ENCODE peak calls at places on chromosome 16, in six cellular contexts. J, L, X, P, C and R are unnamed samples.

GRCh38 chr16:81261049-81261648 is 22.7 kb downstream of the BCO1 start:
- DNase-seq in C (no peak), J (peak), P (no peak), L (peak), X (no peak), R (peak)

GRCh38 chr16:3513892-3514600 is 13.2 kb downstream of the CLUAP1 start:
- DNase-seq in L (no peak), J (no peak), X (no peak), C (no peak), P (no peak), R (no peak)

GRCh38 chr16:89711601-89712475 is 8.9 kb downstream of the VPS9D1 start:
- DNase-seq in C (peak), P (no peak), L (peak), J (peak), X (peak), R (peak)

GRCh38 chr16:3935921-3936320 is 55.4 kb upstream of the CREBBP start:
- DNase-seq in X (no peak), J (no peak), P (no peak), C (no peak), L (no peak), R (no peak)

GRCh38 chr16:19102187-19102872 is 11.4 kb upstream of the ITPRIPL2 start:
- DNase-seq in P (no peak), J (no peak), C (no peak), L (no peak), X (no peak), R (no peak)

GRCh38 chr16:83706394-83706793 is 101.4 kb upstream of the HSBP1 start:
- DNase-seq in L (no peak), C (peak), J (no peak), P (peak), X (no peak), R (no peak)

GRCh38 chr16:68995011-68995504 is 110.4 kb upstream of the HAS3 start:
- DNase-seq in L (peak), J (peak), C (peak), P (no peak), X (no peak), R (peak)

GRCh38 chr16:526181-527014 is 1.1 kb upstream of the CAPN15 start:
- DNase-seq in J (peak), L (peak), P (no peak), X (peak), C (peak), R (peak)

GRCh38 chr16:3999890-4000325 is 116.3 kb downstream of the ADCY9 start:
- DNase-seq in X (no peak), L (peak), C (peak), P (no peak), J (no peak), R (peak)

GRCh38 chr16:19912445-19913305 is 28.0 kb upstream of the GPRC5B start:
- DNase-seq in J (peak), C (peak), L (peak), P (peak), X (no peak), R (peak)

GRCh38 chr16:2816751-2817495 is at the start of gene PRSS21:
- DNase-seq in J (peak), X (no peak), P (no peak), C (no peak), L (no peak), R (no peak)

GRCh38 chr16:80816372-80816771 is 12.0 kb upstream of the CDYL2 start:
- DNase-seq in X (no peak), P (no peak), L (no peak), C (no peak), J (no peak), R (no peak)

GRCh38 chr16:7772722-7773121 is 440.1 kb downstream of the RBFOX1 start:
- DNase-seq in P (no peak), J (no peak), X (no peak), L (no peak), C (no peak), R (no peak)

GRCh38 chr16:17346774-17347569 is 123.8 kb downstream of the XYLT1 start:
- DNase-seq in J (no peak), C (no peak), L (no peak), P (no peak), X (no peak), R (no peak)

GRCh38 chr16:30958164-30959083 is 870 bp downstream of the SETD1A start:
- DNase-seq in P (no peak), L (peak), J (peak), X (no peak), C (peak), R (peak)

GRCh38 chr16:46712911-46713310 is 23.5 kb downstream of the ORC6 start:
- DNase-seq in X (no peak), L (no peak), C (no peak), P (no peak), J (peak), R (no peak)

GRCh38 chr16:82605863-82606620 is 20.7 kb upstream of the CDH13 start:
- DNase-seq in C (no peak), X (no peak), J (no peak), P (no peak), L (no peak), R (no peak)

GRCh38 chr16:89374393-89374948 is 115.9 kb downstream of the ANKRD11 start:
- DNase-seq in C (peak), J (no peak), L (no peak), P (no peak), X (no peak), R (peak)

GRCh38 chr16:53732296-53732929 is 28.5 kb downstream of the FTO start:
- DNase-seq in X (no peak), L (peak), P (no peak), J (no peak), C (peak), R (no peak)

GRCh38 chr16:2969545-2970521 is 685 bp downstream of the PAQR4 start:
- DNase-seq in L (peak), X (no peak), P (no peak), J (peak), C (peak), R (peak)

GRCh38 chr16:2005646-2006045 is 4.0 kb downstream of the ZNF598 start:
- DNase-seq in L (no peak), X (peak), C (no peak), P (no peak), J (no peak), R (no peak)

GRCh38 chr16:54320895-54321294 is 34.3 kb upstream of the IRX3 start:
- DNase-seq in X (no peak), J (no peak), C (no peak), L (no peak), P (no peak), R (no peak)

GRCh38 chr16:16127469-16128116 is 95.7 kb downstream of the ABCC6 start:
- DNase-seq in X (peak), J (peak), C (peak), P (no peak), L (peak), R (peak)

GRCh38 chr16:28326881-28327610 is 34.7 kb downstream of the SBK1 start:
- DNase-seq in C (peak), P (no peak), J (peak), X (no peak), L (peak), R (peak)

DNA sequence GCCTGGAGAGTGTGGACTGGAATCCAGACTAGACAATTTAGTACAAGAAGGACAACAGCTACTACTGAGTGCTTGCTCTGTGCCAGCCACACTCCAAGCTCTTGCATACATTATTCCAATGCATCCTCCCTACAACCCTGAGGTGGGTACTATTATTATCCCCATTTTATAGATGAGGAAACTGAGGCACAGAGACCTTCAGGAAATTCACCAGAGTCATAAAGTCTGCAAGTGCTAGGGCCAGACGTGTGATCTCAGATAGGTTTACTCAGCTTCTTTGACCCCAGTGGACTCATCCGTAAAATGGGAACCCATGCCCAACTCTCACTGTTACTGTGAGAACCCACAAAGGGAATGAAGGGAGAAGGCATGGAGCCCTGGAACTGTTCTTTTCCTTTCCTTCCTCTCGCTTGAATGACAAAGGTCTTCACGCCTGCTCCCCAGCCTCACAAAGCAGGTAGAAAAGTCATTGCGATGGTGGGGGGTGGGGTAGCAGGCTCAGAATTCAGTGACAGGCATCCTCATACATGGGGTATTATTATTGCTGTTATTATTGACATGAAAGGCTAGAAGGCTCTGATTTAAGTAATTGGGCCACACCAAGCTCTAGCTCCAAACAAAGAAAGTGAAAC is 160.0 kb downstream of the ZNF423 start:
- DNase-seq in P (no peak), C (no peak), J (no peak), L (no peak), X (no peak), R (no peak)
- H3K4me3 ChIP-seq in P (no peak), C (no peak), J (no peak), L (no peak), X (no peak), R (no peak)

DNA sequence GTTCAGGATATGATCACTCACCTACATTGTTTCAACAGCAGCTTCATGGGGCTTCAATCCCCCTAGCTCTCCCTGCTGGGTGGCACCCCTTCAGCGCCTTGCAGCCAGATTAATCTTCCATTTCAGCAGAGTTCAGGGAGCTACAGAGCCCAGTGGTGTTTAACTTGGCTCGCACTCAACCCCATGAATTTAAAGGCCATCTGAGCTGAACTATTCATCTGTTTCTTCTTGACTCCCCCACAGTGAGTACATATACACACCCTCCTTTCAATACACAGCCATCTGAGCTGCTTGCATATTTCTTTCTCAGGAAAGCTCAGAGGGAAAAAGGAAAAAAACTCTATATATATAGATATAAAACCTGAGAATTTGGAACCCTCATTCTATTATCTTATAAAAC is 202.8 kb upstream of the C16orf82 start:
- DNase-seq in P (no peak), X (no peak), L (no peak), J (no peak), C (no peak), R (no peak)
- TF ChIP-seq CTCF in P (no peak), X (no peak), L (no peak), J (no peak), C (no peak), R (no peak)

GRCh38 chr16:86573215-86573614 is 5.1 kb upstream of the FOXL1 start:
- DNase-seq in X (no peak), L (no peak), C (peak), J (no peak), P (no peak), R (peak)

GRCh38 chr16:86571197-86571915 is 4.7 kb downstream of the FOXC2 start:
- DNase-seq in P (no peak), L (no peak), J (no peak), X (no peak), C (no peak), R (peak)

GRCh38 chr16:86570542-86571196 is 4.0 kb downstream of the FOXC2 start:
- DNase-seq in C (peak), L (no peak), X (no peak), J (no peak), P (no peak), R (peak)

GRCh38 chr16:86572616-86573015 is 5.7 kb upstream of the FOXL1 start:
- DNase-seq in L (no peak), P (no peak), J (no peak), X (no peak), C (no peak), R (no peak)

DNA sequence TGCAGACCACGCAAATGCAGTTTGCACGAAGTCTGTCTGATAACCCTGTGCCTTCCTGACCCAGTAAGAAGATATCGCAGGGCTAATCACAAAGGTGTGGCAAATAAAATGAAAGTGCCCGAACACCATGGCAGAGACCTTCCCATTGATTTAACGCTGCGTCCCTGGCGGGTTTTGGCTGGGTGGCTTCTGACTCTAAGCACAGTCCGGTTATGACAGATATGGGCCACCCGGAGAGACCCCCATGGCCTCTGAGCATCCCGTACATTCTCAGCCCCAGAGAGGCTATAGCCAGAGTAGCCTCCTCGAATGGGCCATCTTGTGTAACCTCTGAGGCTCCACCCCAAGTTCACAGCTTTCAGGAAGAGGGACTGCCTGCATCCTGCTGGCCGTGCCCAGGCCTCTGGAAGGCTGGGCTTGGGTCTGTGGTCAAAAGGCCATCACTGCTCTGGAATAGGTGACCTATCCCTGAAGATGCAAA is 5.5 kb downstream of the FOXC2 start:
- DNase-seq in C (no peak), J (no peak), P (no peak), L (no peak), X (no peak), R (peak)
- H3K4me3 ChIP-seq in C (no peak), J (no peak), P (no peak), L (peak), X (no peak), R (peak)

GRCh38 chr16:66274335-66275110 is 92.0 kb upstream of the CDH5 start:
- DNase-seq in P (no peak), J (peak), X (no peak), C (peak), L (peak), R (peak)

GRCh38 chr16:66277311-66278070 is 89.0 kb upstream of the CDH5 start:
- DNase-seq in C (no peak), P (no peak), J (no peak), L (no peak), X (no peak), R (no peak)

GRCh38 chr16:66278111-66278531 is 88.4 kb upstream of the CDH5 start:
- DNase-seq in C (no peak), X (no peak), P (no peak), J (no peak), L (no peak), R (no peak)

GRCh38 chr16:66275795-66276428 is 90.6 kb upstream of the CDH5 start:
- DNase-seq in L (peak), J (peak), C (peak), X (no peak), P (peak), R (peak)

GRCh38 chr16:66278604-66279262 is 87.8 kb upstream of the CDH5 start:
- DNase-seq in J (no peak), L (no peak), P (no peak), X (no peak), C (no peak), R (no peak)
- TF ChIP-seq CTCF in J (no peak), L (no peak), P (peak), X (no peak), C (no peak), R (no peak)

DNA sequence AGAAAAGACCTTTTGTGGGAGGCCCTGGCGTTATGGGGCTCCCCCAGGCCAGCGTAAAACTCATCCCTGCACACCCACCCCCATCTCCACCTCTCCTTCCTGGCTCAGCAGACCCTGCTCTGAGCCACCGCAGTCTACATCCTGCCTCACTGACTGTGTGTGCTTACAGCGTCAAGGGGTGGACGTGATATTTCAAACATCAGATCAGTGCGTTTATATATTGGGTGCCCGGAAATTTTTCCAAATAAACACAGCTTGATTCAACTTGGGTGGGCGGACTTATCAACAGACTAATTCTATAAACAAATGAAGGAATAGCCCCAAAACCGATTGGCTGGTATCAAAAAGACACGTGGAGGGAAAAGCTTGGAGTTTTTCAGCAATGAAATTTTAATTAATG is 293 bp upstream of the FOXL1 start:
- DNase-seq in X (no peak), J (no peak), P (no peak), C (peak), L (peak), R (no peak)
- H3K4me3 ChIP-seq in X (no peak), J (no peak), P (no peak), C (peak), L (peak), R (peak)

GRCh38 chr16:87190288-87191240 is 126.6 kb downstream of the C16orf95 start:
- DNase-seq in X (no peak), C (peak), L (no peak), J (no peak), P (no peak), R (peak)
- TF ChIP-seq CTCF in X (no peak), C (no peak), L (peak), J (no peak), P (peak), R (peak)

DNA sequence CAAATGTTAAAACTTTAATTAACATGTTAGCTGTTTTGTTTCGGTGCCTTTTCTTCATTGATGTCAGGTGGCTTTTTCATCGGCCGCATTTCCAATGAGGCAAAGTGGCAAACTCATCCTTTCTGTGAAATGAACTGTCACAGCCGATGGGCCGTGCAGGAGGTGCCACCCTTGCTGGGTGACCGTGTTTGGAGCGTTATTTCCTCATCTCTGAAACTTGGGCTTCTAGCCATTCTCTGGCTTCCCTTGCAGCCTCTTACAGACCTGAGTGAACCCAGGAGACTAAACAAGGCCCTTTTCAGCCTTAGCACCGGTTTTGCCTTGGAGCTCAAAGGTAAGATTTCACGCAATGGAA is 42.2 kb upstream of the PRSS54 start:
- DNase-seq in C (no peak), J (peak), P (no peak), X (no peak), L (no peak), R (no peak)
- H3K4me3 ChIP-seq in C (peak), J (no peak), P (peak), X (peak), L (peak), R (no peak)

DNA sequence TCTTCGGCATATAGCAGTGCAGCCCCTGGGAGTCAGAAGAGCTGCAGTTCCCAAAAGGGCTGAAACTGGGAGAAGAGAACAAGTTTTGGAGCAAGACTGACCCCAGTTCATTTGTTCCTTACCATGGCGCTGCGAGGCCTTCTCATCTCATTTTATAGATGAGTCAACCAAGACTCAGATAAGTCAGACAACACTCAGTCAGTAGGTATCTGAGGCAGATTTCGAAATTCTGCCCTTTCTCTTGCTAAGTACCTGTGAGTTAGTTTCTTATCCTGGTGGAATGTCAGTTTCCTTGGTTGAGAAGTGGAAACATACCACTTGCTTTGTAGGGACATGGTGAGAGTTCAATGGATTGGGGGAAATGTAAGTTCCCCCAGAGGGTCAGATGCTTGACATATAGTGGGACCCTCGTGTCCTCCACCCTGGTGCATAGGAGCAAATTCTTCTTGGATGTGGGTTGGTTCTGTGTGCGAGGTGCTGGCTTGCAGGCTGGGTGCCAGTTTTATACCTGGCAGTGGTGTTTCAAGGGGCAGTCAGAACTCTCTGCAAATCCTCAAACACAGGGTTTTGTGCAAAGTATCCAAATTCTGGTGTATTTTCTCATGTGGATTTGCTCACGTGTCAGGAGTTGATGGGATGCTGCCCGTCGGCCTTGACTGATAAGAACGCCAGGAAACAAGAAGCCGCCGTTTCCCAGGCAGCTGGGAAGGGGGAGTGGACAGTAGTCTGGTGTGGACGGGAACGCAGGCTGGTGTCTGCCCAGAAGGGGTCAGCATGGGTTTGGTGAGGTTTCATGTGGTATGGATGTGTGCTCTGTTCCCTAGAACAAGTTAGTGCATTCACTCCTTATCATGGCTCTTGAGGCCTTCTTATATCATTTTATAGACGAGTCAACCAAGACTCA is 61.1 kb upstream of the CIBAR2 start:
- DNase-seq in X (peak), J (no peak), P (peak), L (peak), C (peak), R (peak)
- TF ChIP-seq CTCF in X (no peak), J (no peak), P (no peak), L (peak), C (peak), R (no peak)